ENCODE peak calls at places on chromosomes 16 and 17, in six cellular contexts. One of them, this sample, is unnamed.

GRCh38 chr17:48611213-48611612 is 396 bp upstream of the HOXB7 start:
- DNase-seq in nucleus accumbens: no peak
- DNase-seq in RPMI7951: peak
- DNase-seq in fibroblast of gingiva: no peak
- DNase-seq in dermis microvascular lymphatic vessel endothelial cell: peak
- DNase-seq in left colon: peak
- DNase-seq in this sample: no peak

GRCh38 chr17:50196826-50197225 is 4.6 kb downstream of the COL1A1 start:
- DNase-seq in RPMI7951: peak
- DNase-seq in left colon: no peak
- DNase-seq in nucleus accumbens: no peak
- DNase-seq in dermis microvascular lymphatic vessel endothelial cell: no peak
- DNase-seq in fibroblast of gingiva: peak
- DNase-seq in this sample: no peak

GRCh38 chr16:29790183-29790948 is at the start of gene KIF22:
- DNase-seq in fibroblast of gingiva: peak
- DNase-seq in left colon: peak
- DNase-seq in dermis microvascular lymphatic vessel endothelial cell: peak
- DNase-seq in nucleus accumbens: peak
- DNase-seq in RPMI7951: peak
- DNase-seq in this sample: peak

GRCh38 chr16:588639-588888 is 1.3 kb upstream of the RAB40C start:
- DNase-seq in left colon: peak
- DNase-seq in dermis microvascular lymphatic vessel endothelial cell: peak
- DNase-seq in nucleus accumbens: no peak
- DNase-seq in fibroblast of gingiva: peak
- DNase-seq in RPMI7951: peak
- DNase-seq in this sample: no peak

GRCh38 chr17:58105093-58105492 is 21.9 kb downstream of the DYNLL2 start:
- DNase-seq in fibroblast of gingiva: no peak
- DNase-seq in dermis microvascular lymphatic vessel endothelial cell: no peak
- DNase-seq in RPMI7951: no peak
- DNase-seq in left colon: no peak
- DNase-seq in nucleus accumbens: no peak
- DNase-seq in this sample: no peak

GRCh38 chr16:57696240-57696639 is 1.6 kb downstream of the DRC7 start:
- DNase-seq in RPMI7951: no peak
- DNase-seq in fibroblast of gingiva: no peak
- DNase-seq in left colon: no peak
- DNase-seq in nucleus accumbens: no peak
- DNase-seq in dermis microvascular lymphatic vessel endothelial cell: no peak
- DNase-seq in this sample: no peak

GRCh38 chr17:1197781-1198490 is 18.2 kb upstream of the ABR start:
- DNase-seq in left colon: peak
- DNase-seq in nucleus accumbens: peak
- DNase-seq in dermis microvascular lymphatic vessel endothelial cell: peak
- DNase-seq in fibroblast of gingiva: no peak
- DNase-seq in RPMI7951: peak
- DNase-seq in this sample: no peak

GRCh38 chr16:15975172-15975571 is 25.8 kb downstream of the ABCC1 start:
- DNase-seq in RPMI7951: no peak
- DNase-seq in left colon: no peak
- DNase-seq in nucleus accumbens: no peak
- DNase-seq in fibroblast of gingiva: peak
- DNase-seq in dermis microvascular lymphatic vessel endothelial cell: no peak
- DNase-seq in this sample: no peak

GRCh38 chr16:17101646-17102045 is 369.1 kb downstream of the XYLT1 start:
- DNase-seq in dermis microvascular lymphatic vessel endothelial cell: no peak
- DNase-seq in RPMI7951: no peak
- DNase-seq in fibroblast of gingiva: no peak
- DNase-seq in nucleus accumbens: no peak
- DNase-seq in left colon: no peak
- DNase-seq in this sample: no peak

GRCh38 chr17:79795795-79796569 is 895 bp downstream of the CBX8 start:
- DNase-seq in dermis microvascular lymphatic vessel endothelial cell: no peak
- DNase-seq in RPMI7951: no peak
- DNase-seq in fibroblast of gingiva: no peak
- DNase-seq in nucleus accumbens: no peak
- DNase-seq in left colon: no peak
- DNase-seq in this sample: no peak

GRCh38 chr16:21952040-21952792 is 945 bp upstream of the UQCRC2 start:
- DNase-seq in left colon: peak
- DNase-seq in RPMI7951: peak
- DNase-seq in dermis microvascular lymphatic vessel endothelial cell: peak
- DNase-seq in nucleus accumbens: peak
- DNase-seq in fibroblast of gingiva: peak
- DNase-seq in this sample: peak

GRCh38 chr17:27522028-27522639 is 65.9 kb downstream of the KSR1 start:
- DNase-seq in dermis microvascular lymphatic vessel endothelial cell: no peak
- DNase-seq in fibroblast of gingiva: no peak
- DNase-seq in RPMI7951: no peak
- DNase-seq in nucleus accumbens: no peak
- DNase-seq in left colon: no peak
- DNase-seq in this sample: no peak

GRCh38 chr16:3065742-3066439 is 451 bp downstream of the IL32 start:
- DNase-seq in dermis microvascular lymphatic vessel endothelial cell: peak
- DNase-seq in RPMI7951: no peak
- DNase-seq in left colon: peak
- DNase-seq in nucleus accumbens: no peak
- DNase-seq in fibroblast of gingiva: no peak
- DNase-seq in this sample: no peak

GRCh38 chr17:29592850-29593545 is at the start of gene ANKRD13B:
- DNase-seq in dermis microvascular lymphatic vessel endothelial cell: peak
- DNase-seq in fibroblast of gingiva: no peak
- DNase-seq in RPMI7951: no peak
- DNase-seq in nucleus accumbens: peak
- DNase-seq in left colon: peak
- DNase-seq in this sample: peak

GRCh38 chr17:27424516-27424915 is 31.7 kb upstream of the KSR1 start:
- DNase-seq in RPMI7951: no peak
- DNase-seq in fibroblast of gingiva: no peak
- DNase-seq in nucleus accumbens: no peak
- DNase-seq in left colon: no peak
- DNase-seq in dermis microvascular lymphatic vessel endothelial cell: no peak
- DNase-seq in this sample: no peak

GRCh38 chr17:34703533-34703932 is 124.2 kb downstream of the TMEM132E start:
- DNase-seq in left colon: peak
- DNase-seq in nucleus accumbens: no peak
- DNase-seq in fibroblast of gingiva: no peak
- DNase-seq in dermis microvascular lymphatic vessel endothelial cell: peak
- DNase-seq in RPMI7951: peak
- DNase-seq in this sample: no peak

GRCh38 chr17:77193653-77194052 is 52.9 kb downstream of the SEC14L1 start:
- DNase-seq in left colon: no peak
- DNase-seq in RPMI7951: no peak
- DNase-seq in fibroblast of gingiva: no peak
- DNase-seq in nucleus accumbens: no peak
- DNase-seq in dermis microvascular lymphatic vessel endothelial cell: no peak
- DNase-seq in this sample: no peak

GRCh38 chr17:8954339-8954738 is 11.2 kb downstream of the PIK3R5 start:
- DNase-seq in left colon: peak
- DNase-seq in dermis microvascular lymphatic vessel endothelial cell: no peak
- DNase-seq in nucleus accumbens: no peak
- DNase-seq in RPMI7951: no peak
- DNase-seq in fibroblast of gingiva: no peak
- DNase-seq in this sample: no peak

GRCh38 chr17:1997587-1998425 is 27.3 kb downstream of the RTN4RL1 start:
- DNase-seq in fibroblast of gingiva: no peak
- DNase-seq in left colon: peak
- DNase-seq in dermis microvascular lymphatic vessel endothelial cell: no peak
- DNase-seq in nucleus accumbens: no peak
- DNase-seq in RPMI7951: no peak
- DNase-seq in this sample: no peak

GRCh38 chr16:67482260-67482924 is 955 bp downstream of the AGRP start:
- DNase-seq in fibroblast of gingiva: no peak
- DNase-seq in nucleus accumbens: no peak
- DNase-seq in RPMI7951: no peak
- DNase-seq in dermis microvascular lymphatic vessel endothelial cell: no peak
- DNase-seq in left colon: peak
- DNase-seq in this sample: no peak

GRCh38 chr17:59746849-59747445 is 39.5 kb downstream of the VMP1 start:
- DNase-seq in nucleus accumbens: no peak
- DNase-seq in dermis microvascular lymphatic vessel endothelial cell: peak
- DNase-seq in fibroblast of gingiva: peak
- DNase-seq in RPMI7951: peak
- DNase-seq in left colon: no peak
- DNase-seq in this sample: peak

GRCh38 chr16:28052274-28053128 is 11.0 kb downstream of the GSG1L start:
- DNase-seq in nucleus accumbens: no peak
- DNase-seq in dermis microvascular lymphatic vessel endothelial cell: no peak
- DNase-seq in fibroblast of gingiva: no peak
- DNase-seq in left colon: no peak
- DNase-seq in RPMI7951: no peak
- DNase-seq in this sample: no peak